ENCODE peak calls at places on chromosome 6, in four cellular contexts. F, D, J and U are unnamed samples.

GRCh38 chr6:149060985-149061760 is 256.3 kb upstream of the TAB2 start:
- DNase-seq in F (no peak), D (no peak), J (peak), U (no peak)

GRCh38 chr6:134424131-134424794 is 106.4 kb upstream of the SGK1 start:
- DNase-seq in F (no peak), D (no peak), J (no peak), U (no peak)

GRCh38 chr6:127564761-127565160 is 12.2 kb upstream of the C6orf58 start:
- DNase-seq in F (no peak), D (no peak), J (no peak), U (no peak)

GRCh38 chr6:107419747-107420146 is 39.6 kb downstream of the PDSS2 start:
- DNase-seq in F (no peak), D (no peak), J (no peak), U (no peak)

GRCh38 chr6:84764332-84765049 is at the start of gene TBX18:
- DNase-seq in F (no peak), D (no peak), J (peak), U (no peak)

GRCh38 chr6:99092009-99092408 is 144.3 kb upstream of the FBXL4 start:
- DNase-seq in F (no peak), D (peak), J (no peak), U (peak)

GRCh38 chr6:144036064-144036873 is 28.2 kb upstream of the PLAGL1 start:
- DNase-seq in F (peak), D (peak), J (no peak), U (no peak)

GRCh38 chr6:36245572-36246031 is 24.3 kb upstream of the PNPLA1 start:
- DNase-seq in F (no peak), D (no peak), J (peak), U (no peak)

GRCh38 chr6:25232478-25232877 is 46.7 kb upstream of the CARMIL1 start:
- DNase-seq in F (no peak), D (no peak), J (no peak), U (no peak)

GRCh38 chr6:33702345-33702977 is 9.0 kb downstream of the UQCC2 start:
- DNase-seq in F (no peak), D (no peak), J (peak), U (no peak)

GRCh38 chr6:113734886-113735481 is 122.2 kb upstream of the MARCKS start:
- DNase-seq in F (no peak), D (no peak), J (no peak), U (no peak)

GRCh38 chr6:88952065-88952704 is 11.2 kb downstream of the RNGTT start:
- DNase-seq in F (no peak), D (no peak), J (no peak), U (no peak)

GRCh38 chr6:73985891-73986290 is 289.9 kb downstream of the CD109 start:
- DNase-seq in F (no peak), D (no peak), J (no peak), U (no peak)

GRCh38 chr6:139250296-139251274 is 41.2 kb downstream of the TXLNB start:
- DNase-seq in F (peak), D (peak), J (peak), U (no peak)

GRCh38 chr6:97822632-97823031 is 539.6 kb upstream of the MMS22L start:
- DNase-seq in F (no peak), D (no peak), J (no peak), U (no peak)

GRCh38 chr6:41546475-41546865 is 289 bp downstream of the FOXP4 start:
- DNase-seq in F (no peak), D (no peak), J (no peak), U (no peak)

GRCh38 chr6:39553811-39554802 is 171.1 kb downstream of the KIF6 start:
- DNase-seq in F (no peak), D (no peak), J (no peak), U (no peak)

GRCh38 chr6:85703359-85703758 is 60.7 kb upstream of the SYNCRIP start:
- DNase-seq in F (no peak), D (no peak), J (no peak), U (no peak)

GRCh38 chr6:11396860-11397259 is 140.7 kb upstream of the TMEM170B start:
- DNase-seq in F (no peak), D (no peak), J (no peak), U (no peak)

GRCh38 chr6:21981235-21981833 is 315.5 kb downstream of the PRL start:
- DNase-seq in F (no peak), D (no peak), J (no peak), U (no peak)

GRCh38 chr6:10300071-10300470 is 114.8 kb downstream of the TFAP2A start:
- DNase-seq in F (no peak), D (no peak), J (no peak), U (peak)

GRCh38 chr6:155524249-155524651 is 68.6 kb upstream of the NOX3 start:
- DNase-seq in F (no peak), D (no peak), J (no peak), U (no peak)